ENCODE peak calls at places on chromosomes 1 and 21, in six cellular contexts. W is GM13977, C is heart right ventricle, E is adrenal gland, R is Calu3, Z is AG04450. T is an unnamed sample.

GRCh38 chr1:49686107-49686506 is 337.6 kb downstream of the AGBL4 start:
- DNase-seq in R (no peak), Z (no peak), C (no peak), W (no peak), E (no peak), T (no peak)

GRCh38 chr1:209213989-209214388 is 369.5 kb upstream of the CAMK1G start:
- DNase-seq in Z (no peak), R (no peak), E (no peak), C (no peak), W (no peak), T (no peak)

GRCh38 chr1:43048601-43049011 is 89.9 kb upstream of the SLC2A1 start:
- DNase-seq in C (no peak), E (peak; percentile 50), Z (no peak), W (no peak), R (no peak), T (no peak)

GRCh38 chr1:85495556-85495955 is 30.6 kb upstream of the DDAH1 start:
- DNase-seq in C (no peak), E (no peak), R (peak; percentile 67), Z (no peak), W (no peak), T (no peak)

GRCh38 chr1:7398982-7399381 is 372.1 kb upstream of the VAMP3 start:
- DNase-seq in E (no peak), Z (no peak), R (no peak), W (no peak), C (no peak), T (no peak)

GRCh38 chr1:227318852-227319607 is 738 bp upstream of the CDC42BPA start:
- DNase-seq in Z (no peak), R (peak; percentile 61), W (no peak), E (peak; percentile 80), C (peak; percentile 34), T (no peak)

GRCh38 chr1:12380316-12381249 is 150.8 kb downstream of the VPS13D start:
- DNase-seq in R (no peak), Z (no peak), W (no peak), C (no peak), E (no peak), T (no peak)

GRCh38 chr1:212981571-212982328 is 31.4 kb downstream of the VASH2 start:
- DNase-seq in W (peak; percentile 22), E (no peak), C (peak; percentile 25), Z (no peak), R (no peak), T (peak; percentile 93)

GRCh38 chr1:50329332-50329932 is 93.8 kb downstream of the DMRTA2 start:
- DNase-seq in Z (no peak), C (no peak), R (peak; percentile 72), W (no peak), E (no peak), T (no peak)

GRCh38 chr21:35051287-35051818 is 2.3 kb upstream of the RUNX1 start:
- DNase-seq in R (peak; percentile 88), W (peak; percentile 59), E (peak; percentile 86), C (peak; percentile 77), Z (no peak), T (peak; percentile 58)

GRCh38 chr1:93770640-93771039 is 89.0 kb upstream of the BCAR3 start:
- DNase-seq in Z (no peak), C (no peak), R (no peak), W (no peak), E (no peak), T (no peak)

GRCh38 chr1:2801535-2802291 is at the start of gene TTC34:
- DNase-seq in W (no peak), R (peak; percentile 59), E (no peak), Z (no peak), C (peak; percentile 35), T (peak; percentile 39)

GRCh38 chr1:180343931-180344406 is 113.9 kb downstream of the LHX4 start:
- DNase-seq in C (no peak), W (no peak), R (no peak), E (peak; percentile 60), Z (no peak), T (peak; percentile 60)

GRCh38 chr1:17507916-17508315 is 31.6 kb upstream of the ARHGEF10L start:
- DNase-seq in C (no peak), Z (no peak), W (no peak), E (no peak), R (no peak), T (no peak)

GRCh38 chr1:186374313-186375151 is 521 bp downstream of the TPR start:
- DNase-seq in R (peak; percentile 28), W (peak; percentile 58), E (peak; percentile 74), C (no peak), Z (no peak), T (peak; percentile 74)

GRCh38 chr1:203340112-203340804 is 10.7 kb downstream of the FMOD start:
- DNase-seq in C (peak; percentile 39), E (peak; percentile 89), W (peak; percentile 89), R (peak; percentile 77), Z (peak; percentile 55), T (peak; percentile 83)

GRCh38 chr1:210144736-210145135 is 87.9 kb upstream of the SERTAD4 start:
- DNase-seq in Z (no peak), W (no peak), R (no peak), C (no peak), E (no peak), T (no peak)

GRCh38 chr1:83497563-83497962 is 501.4 kb downstream of the TTLL7 start:
- DNase-seq in W (no peak), C (no peak), R (no peak), Z (no peak), E (no peak), T (peak; percentile 69)

GRCh38 chr1:200588698-200589097 is 31.9 kb downstream of the KIF14 start:
- DNase-seq in C (no peak), W (peak; percentile 11), Z (no peak), E (no peak), R (no peak), T (peak; percentile 17)

GRCh38 chr21:15841856-15842564 is 112.2 kb downstream of the USP25 start:
- DNase-seq in R (no peak), Z (peak; percentile 34), W (no peak), C (no peak), E (no peak), T (no peak)

GRCh38 chr1:117237701-117238413 is 27.1 kb upstream of the VTCN1 start:
- DNase-seq in R (peak; percentile 3), C (no peak), W (no peak), E (no peak), Z (no peak), T (no peak)

GRCh38 chr1:228846952-228847351 is 111.7 kb downstream of the RHOU start:
- DNase-seq in R (no peak), E (no peak), C (no peak), W (no peak), Z (no peak), T (no peak)

GRCh38 chr21:32334980-32335471 is 36.4 kb downstream of the MRAP start:
- DNase-seq in R (no peak), C (no peak), W (no peak), Z (no peak), E (peak; percentile 28), T (no peak)

GRCh38 chr1:247962911-247963588 is 2.0 kb upstream of the OR2AK2 start:
- DNase-seq in C (no peak), E (no peak), Z (no peak), W (no peak), R (no peak), T (no peak)

GRCh38 chr1:29514361-29515187 is 278.3 kb downstream of the PTPRU start:
- DNase-seq in Z (no peak), E (no peak), C (no peak), W (no peak), R (no peak), T (no peak)

GRCh38 chr1:243946946-243947345 is 96.9 kb upstream of the AKT3 start:
- DNase-seq in R (peak; percentile 58), Z (no peak), E (no peak), C (no peak), W (peak; percentile 38), T (peak; percentile 25)
- TF ChIP-seq CTCF in R (peak; percentile 59), Z (peak; percentile 45), E (no peak), C (peak; percentile 54), W (peak; percentile 29), T (peak; percentile 44)

DNA sequence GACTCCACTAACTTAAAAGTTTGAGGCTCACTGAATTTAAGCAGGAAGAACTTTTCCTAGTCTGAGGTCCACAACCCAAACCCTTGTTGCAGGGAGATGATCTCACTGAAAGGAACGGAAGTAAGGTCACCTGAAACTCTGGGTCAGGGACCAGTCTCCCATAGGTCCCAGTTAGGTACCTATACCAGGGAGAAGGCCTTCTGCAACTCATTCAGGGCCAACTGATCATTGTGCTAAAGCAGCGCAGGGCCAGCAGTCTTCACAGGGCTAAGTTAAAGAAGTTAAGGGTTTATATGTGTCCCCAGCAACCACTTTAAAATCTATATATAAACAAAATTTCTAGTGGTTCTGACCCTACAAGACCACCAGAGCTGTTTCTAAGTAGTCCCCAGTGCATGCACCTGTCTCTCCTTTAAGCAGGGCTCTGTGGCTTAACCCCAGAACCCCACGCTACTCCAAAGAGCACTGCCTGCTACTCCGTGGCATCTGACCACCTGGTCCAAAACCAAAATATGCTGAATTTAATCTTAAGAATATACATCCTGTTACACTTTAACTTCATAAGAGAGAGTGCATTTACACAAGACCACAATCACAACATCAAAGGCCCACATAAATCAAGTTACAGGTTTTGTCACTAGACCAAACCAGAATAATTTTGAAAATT is 2.8 kb downstream of the SRSF10 start:
- DNase-seq in R (no peak), C (no peak), W (no peak), Z (no peak), E (no peak), T (no peak)
- TF ChIP-seq CTCF in R (no peak), C (no peak), W (no peak), Z (no peak), E (no peak), T (no peak)

GRCh38 chr21:41589131-41589530 is 81.2 kb upstream of the TMPRSS2 start:
- DNase-seq in Z (no peak), E (peak; percentile 10), R (no peak), C (no peak), W (no peak), T (no peak)
- TF ChIP-seq CTCF in Z (no peak), E (no peak), R (no peak), C (no peak), W (peak; percentile 19), T (no peak)

GRCh38 chr1:169696273-169697100 is 14.9 kb downstream of the SELL start:
- DNase-seq in W (no peak), R (no peak), E (no peak), Z (no peak), C (no peak), T (no peak)

GRCh38 chr1:169697769-169698168 is 13.7 kb downstream of the SELL start:
- DNase-seq in R (no peak), E (no peak), Z (no peak), W (no peak), C (no peak), T (peak; percentile 68)

GRCh38 chr1:169692766-169693460 is 18.5 kb downstream of the SELL start:
- DNase-seq in R (no peak), Z (no peak), E (no peak), C (no peak), W (no peak), T (peak; percentile 72)

GRCh38 chr1:169690489-169690888 is 20.9 kb downstream of the SELL start:
- DNase-seq in W (no peak), Z (no peak), R (no peak), C (no peak), E (no peak), T (no peak)

DNA sequence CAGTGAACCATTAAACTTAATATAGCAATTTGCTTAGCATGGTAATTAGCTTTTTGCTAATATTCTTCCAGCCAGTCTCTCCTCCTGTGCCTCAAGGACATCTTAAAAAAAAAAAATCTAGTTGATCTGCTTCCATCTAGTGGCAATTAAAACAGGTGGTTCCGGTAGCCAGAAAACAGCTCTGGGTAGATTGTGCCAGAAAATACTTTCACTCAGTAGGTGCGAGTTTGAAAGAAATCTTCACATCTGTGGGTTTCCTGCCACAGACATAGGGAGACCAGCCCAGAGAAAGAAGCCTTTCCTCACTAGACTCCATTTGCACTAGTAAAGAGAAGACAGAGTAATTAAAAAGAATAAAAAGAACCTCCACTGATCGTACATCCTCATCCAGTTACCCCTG is 17.1 kb downstream of the SELL start:
- DNase-seq in C (no peak), R (no peak), E (no peak), W (no peak), Z (no peak), T (peak; percentile 76)
- TF ChIP-seq CTCF in C (no peak), R (no peak), E (no peak), W (no peak), Z (no peak), T (peak; percentile 6)